ENCODE peak calls at places on chromosomes 6 and 20, in six cellular contexts. One of them, this sample, is unnamed.

GRCh38 chr6:152508477-152508876 is 128.7 kb downstream of the SYNE1 start:
- DNase-seq in fibroblast of lung: no peak
- DNase-seq in choroid plexus epithelial cell: no peak
- DNase-seq in GM12878: no peak
- DNase-seq in naive thymus-derived CD8-positive, alpha-beta T cell: no peak
- DNase-seq in WTC11: no peak
- DNase-seq in this sample: no peak

GRCh38 chr20:44035924-44036323 is 121.3 kb downstream of the TOX2 start:
- DNase-seq in fibroblast of lung: no peak
- DNase-seq in choroid plexus epithelial cell: no peak
- DNase-seq in GM12878: no peak
- DNase-seq in naive thymus-derived CD8-positive, alpha-beta T cell: no peak
- DNase-seq in WTC11: no peak
- DNase-seq in this sample: no peak

GRCh38 chr6:101392561-101393230 is 812 bp upstream of the GRIK2 start:
- DNase-seq in fibroblast of lung: no peak
- DNase-seq in choroid plexus epithelial cell: no peak
- DNase-seq in GM12878: no peak
- DNase-seq in naive thymus-derived CD8-positive, alpha-beta T cell: no peak
- DNase-seq in WTC11: peak; percentile 23
- DNase-seq in this sample: no peak

GRCh38 chr20:38927902-38928578 is 1.8 kb downstream of the FAM83D start:
- DNase-seq in fibroblast of lung: no peak
- DNase-seq in choroid plexus epithelial cell: no peak
- DNase-seq in GM12878: no peak
- DNase-seq in naive thymus-derived CD8-positive, alpha-beta T cell: no peak
- DNase-seq in WTC11: no peak
- DNase-seq in this sample: peak; percentile 34

GRCh38 chr20:44805991-44806729 is 4.2 kb downstream of the RIMS4 start:
- DNase-seq in fibroblast of lung: peak; percentile 93
- DNase-seq in choroid plexus epithelial cell: peak; percentile 40
- DNase-seq in GM12878: no peak
- DNase-seq in naive thymus-derived CD8-positive, alpha-beta T cell: no peak
- DNase-seq in WTC11: peak; percentile 81
- DNase-seq in this sample: no peak

GRCh38 chr20:45798935-45799642 is 7.3 kb downstream of the DNTTIP1 start:
- DNase-seq in fibroblast of lung: peak; percentile 56
- DNase-seq in choroid plexus epithelial cell: peak; percentile 75
- DNase-seq in GM12878: no peak
- DNase-seq in naive thymus-derived CD8-positive, alpha-beta T cell: peak; percentile 34
- DNase-seq in WTC11: peak; percentile 75
- DNase-seq in this sample: peak; percentile 68

GRCh38 chr6:96742702-96743101 is 94.6 kb downstream of the GPR63 start:
- DNase-seq in fibroblast of lung: no peak
- DNase-seq in choroid plexus epithelial cell: no peak
- DNase-seq in GM12878: no peak
- DNase-seq in naive thymus-derived CD8-positive, alpha-beta T cell: no peak
- DNase-seq in WTC11: no peak
- DNase-seq in this sample: no peak

GRCh38 chr20:62642666-62643520 is 590 bp downstream of the SLCO4A1 start:
- DNase-seq in fibroblast of lung: peak; percentile 8
- DNase-seq in choroid plexus epithelial cell: peak; percentile 23
- DNase-seq in GM12878: no peak
- DNase-seq in naive thymus-derived CD8-positive, alpha-beta T cell: peak; percentile 37
- DNase-seq in WTC11: peak; percentile 51
- DNase-seq in this sample: peak; percentile 75

GRCh38 chr6:33812669-33813068 is 8.9 kb upstream of the MLN start:
- DNase-seq in fibroblast of lung: peak; percentile 51
- DNase-seq in choroid plexus epithelial cell: peak; percentile 67
- DNase-seq in GM12878: no peak
- DNase-seq in naive thymus-derived CD8-positive, alpha-beta T cell: no peak
- DNase-seq in WTC11: peak; percentile 88
- DNase-seq in this sample: peak; percentile 20

GRCh38 chr20:3655032-3655405 is 8.2 kb downstream of the GFRA4 start:
- DNase-seq in fibroblast of lung: no peak
- DNase-seq in choroid plexus epithelial cell: no peak
- DNase-seq in GM12878: no peak
- DNase-seq in naive thymus-derived CD8-positive, alpha-beta T cell: no peak
- DNase-seq in WTC11: no peak
- DNase-seq in this sample: no peak

GRCh38 chr6:90111387-90111786 is 185.3 kb downstream of the BACH2 start:
- DNase-seq in fibroblast of lung: no peak
- DNase-seq in choroid plexus epithelial cell: no peak
- DNase-seq in GM12878: no peak
- DNase-seq in naive thymus-derived CD8-positive, alpha-beta T cell: no peak
- DNase-seq in WTC11: no peak
- DNase-seq in this sample: no peak

GRCh38 chr6:79864421-79864820 is 82.9 kb downstream of the ELOVL4 start:
- DNase-seq in fibroblast of lung: no peak
- DNase-seq in choroid plexus epithelial cell: no peak
- DNase-seq in GM12878: no peak
- DNase-seq in naive thymus-derived CD8-positive, alpha-beta T cell: no peak
- DNase-seq in WTC11: no peak
- DNase-seq in this sample: no peak

GRCh38 chr20:9407805-9408421 is 106.5 kb upstream of the LAMP5 start:
- DNase-seq in fibroblast of lung: peak; percentile 83
- DNase-seq in choroid plexus epithelial cell: peak; percentile 90
- DNase-seq in GM12878: peak; percentile 53
- DNase-seq in naive thymus-derived CD8-positive, alpha-beta T cell: no peak
- DNase-seq in WTC11: peak; percentile 73
- DNase-seq in this sample: no peak

GRCh38 chr6:42498473-42499128 is 46.9 kb upstream of the TRERF1 start:
- DNase-seq in fibroblast of lung: no peak
- DNase-seq in choroid plexus epithelial cell: no peak
- DNase-seq in GM12878: no peak
- DNase-seq in naive thymus-derived CD8-positive, alpha-beta T cell: no peak
- DNase-seq in WTC11: peak; percentile 24
- DNase-seq in this sample: no peak

GRCh38 chr6:139943391-139943790 is 568.9 kb upstream of the CITED2 start:
- DNase-seq in fibroblast of lung: peak; percentile 84
- DNase-seq in choroid plexus epithelial cell: peak; percentile 85
- DNase-seq in GM12878: no peak
- DNase-seq in naive thymus-derived CD8-positive, alpha-beta T cell: no peak
- DNase-seq in WTC11: no peak
- DNase-seq in this sample: no peak

GRCh38 chr20:23649242-23649641 is 11.5 kb upstream of the CST3 start:
- DNase-seq in fibroblast of lung: no peak
- DNase-seq in choroid plexus epithelial cell: no peak
- DNase-seq in GM12878: no peak
- DNase-seq in naive thymus-derived CD8-positive, alpha-beta T cell: no peak
- DNase-seq in WTC11: no peak
- DNase-seq in this sample: no peak

GRCh38 chr6:69305456-69305855 is 491.4 kb downstream of the LMBRD1 start:
- DNase-seq in fibroblast of lung: no peak
- DNase-seq in choroid plexus epithelial cell: no peak
- DNase-seq in GM12878: no peak
- DNase-seq in naive thymus-derived CD8-positive, alpha-beta T cell: no peak
- DNase-seq in WTC11: no peak
- DNase-seq in this sample: no peak

GRCh38 chr6:37713529-37714119 is 15.9 kb upstream of the MDGA1 start:
- DNase-seq in fibroblast of lung: peak; percentile 29
- DNase-seq in choroid plexus epithelial cell: peak; percentile 62
- DNase-seq in GM12878: no peak
- DNase-seq in naive thymus-derived CD8-positive, alpha-beta T cell: no peak
- DNase-seq in WTC11: no peak
- DNase-seq in this sample: no peak

GRCh38 chr6:106381871-106382270 is 21.4 kb downstream of the CRYBG1 start:
- DNase-seq in fibroblast of lung: no peak
- DNase-seq in choroid plexus epithelial cell: no peak
- DNase-seq in GM12878: no peak
- DNase-seq in naive thymus-derived CD8-positive, alpha-beta T cell: no peak
- DNase-seq in WTC11: no peak
- DNase-seq in this sample: no peak

GRCh38 chr6:140857734-140858380 is 1274.9 kb upstream of the GJE1 start:
- DNase-seq in fibroblast of lung: peak; percentile 99
- DNase-seq in choroid plexus epithelial cell: peak; percentile 99
- DNase-seq in GM12878: no peak
- DNase-seq in naive thymus-derived CD8-positive, alpha-beta T cell: no peak
- DNase-seq in WTC11: no peak
- DNase-seq in this sample: no peak

GRCh38 chr20:61260905-61261304 is 8.8 kb downstream of the CDH4 start:
- DNase-seq in fibroblast of lung: no peak
- DNase-seq in choroid plexus epithelial cell: peak; percentile 17
- DNase-seq in GM12878: no peak
- DNase-seq in naive thymus-derived CD8-positive, alpha-beta T cell: no peak
- DNase-seq in WTC11: peak; percentile 54
- DNase-seq in this sample: no peak

GRCh38 chr6:43667245-43668150 is 20.1 kb downstream of the MRPS18A start:
- DNase-seq in fibroblast of lung: peak; percentile 67
- DNase-seq in choroid plexus epithelial cell: peak; percentile 78
- DNase-seq in GM12878: no peak
- DNase-seq in naive thymus-derived CD8-positive, alpha-beta T cell: peak; percentile 68
- DNase-seq in WTC11: peak; percentile 88
- DNase-seq in this sample: peak; percentile 77

This sample was measured in CD4-positive, CD25-positive, alpha-beta regulatory T cell.